ENCODE peak calls at places on chromosomes 12 and 14, in seven cellular contexts. P is B cell; F is NCI-H2081; A is coronary artery; V is GM04504; S is stimulated activated CD4-positive, alpha-beta T cell treated with anti-CD3 and anti-CD28 coated beads, Interleukin-1b, Interleukin-23, amount 100 ng/mL, for 24 hours; C is fibroblast of the aortic adventitia. H is an unnamed sample.

GRCh38 chr12:51622564-51622963 is 31.5 kb downstream of the SCN8A start:
- DNase-seq in P (no peak), F (no peak), A (no peak), V (no peak), S (no peak), C (peak), H (no peak)

GRCh38 chr14:92503756-92504491 is 9.7 kb upstream of the RIN3 start:
- DNase-seq in P (no peak), F (no peak), A (peak), V (peak), S (no peak), C (peak), H (no peak)

GRCh38 chr12:116582610-116583009 is 23.4 kb downstream of the MAP1LC3B2 start:
- DNase-seq in P (no peak), F (no peak), A (no peak), V (no peak), S (no peak), C (peak), H (no peak)

GRCh38 chr12:120006248-120006975 is 17.4 kb downstream of the BICDL1 start:
- DNase-seq in P (no peak), F (no peak), A (no peak), V (no peak), S (no peak), C (no peak), H (no peak)

GRCh38 chr12:53596920-53597363 is 29.2 kb downstream of the ATF7 start:
- DNase-seq in P (no peak), F (peak), A (no peak), V (no peak), S (no peak), C (peak), H (no peak)

GRCh38 chr14:61588419-61588901 is 106.9 kb upstream of the HIF1A start:
- DNase-seq in P (no peak), F (no peak), A (no peak), V (no peak), S (no peak), C (peak), H (no peak)

GRCh38 chr12:127761880-127762279 is 505.1 kb upstream of the TMEM132C start:
- DNase-seq in P (no peak), F (no peak), A (no peak), V (no peak), S (no peak), C (no peak), H (no peak)

GRCh38 chr12:117452071-117452470 is 90.6 kb upstream of the NOS1 start:
- DNase-seq in P (no peak), F (no peak), A (no peak), V (no peak), S (no peak), C (no peak), H (no peak)

GRCh38 chr12:81863406-81863805 is 104.3 kb upstream of the PPFIA2 start:
- DNase-seq in P (no peak), F (no peak), A (no peak), V (no peak), S (no peak), C (no peak), H (no peak)

GRCh38 chr14:77181603-77182437 is at the start of gene TMEM63C:
- DNase-seq in P (peak), F (peak), A (no peak), V (no peak), S (peak), C (no peak), H (peak)